ENCODE peak calls at places on chromosomes 12 and 14, in five cellular contexts. Y is breast epithelium; A is ascending aorta; M is CD8-positive, alpha-beta T cell; W is effector memory CD4-positive, alpha-beta T cell. U is an unnamed sample.

GRCh38 chr12:52975820-52976573 is 27.1 kb downstream of the KRT18 start:
- DNase-seq in W (no peak), Y (no peak), A (no peak), M (no peak), U (no peak)

GRCh38 chr12:76226956-76227355 is 121.3 kb downstream of the BBS10 start:
- DNase-seq in M (no peak), Y (no peak), A (no peak), W (no peak), U (no peak)

GRCh38 chr14:56797003-56797568 is 13.2 kb downstream of the OTX2 start:
- DNase-seq in Y (no peak), M (no peak), A (no peak), W (no peak), U (no peak)

GRCh38 chr14:74577247-74577947 is 34.6 kb downstream of the LTBP2 start:
- DNase-seq in A (no peak), M (no peak), Y (no peak), W (no peak), U (no peak)

GRCh38 chr12:122813310-122813713 is 21.9 kb upstream of the HIP1R start:
- DNase-seq in M (no peak), W (no peak), Y (no peak), A (no peak), U (no peak)

GRCh38 chr12:6541371-6542165 is 7.3 kb downstream of the GAPDH start:
- DNase-seq in W (no peak), Y (no peak), M (no peak), A (peak), U (no peak)

GRCh38 chr12:108856170-108856427 is 1.3 kb downstream of the SSH1 start:
- DNase-seq in W (no peak), Y (no peak), M (no peak), A (no peak), U (peak)

GRCh38 chr12:6062427-6063378 is 61.8 kb downstream of the VWF start:
- DNase-seq in Y (no peak), A (no peak), W (peak), M (peak), U (peak)

GRCh38 chr12:106493531-106493930 is 89.3 kb upstream of the RFX4 start:
- DNase-seq in M (no peak), Y (no peak), A (no peak), W (no peak), U (no peak)

GRCh38 chr14:29861996-29862395 is 65.7 kb downstream of the PRKD1 start:
- DNase-seq in W (no peak), Y (no peak), M (no peak), A (no peak), U (no peak)

GRCh38 chr14:98137626-98138025 is 1134.4 kb downstream of the BCL11B start:
- DNase-seq in A (no peak), Y (no peak), M (no peak), W (no peak), U (no peak)

GRCh38 chr14:95039259-95039992 is 117.9 kb downstream of the DICER1 start:
- DNase-seq in W (no peak), M (no peak), Y (no peak), A (no peak), U (no peak)

GRCh38 chr14:24189059-24189375 is 401 bp upstream of the IPO4 start:
- DNase-seq in A (no peak), M (no peak), Y (no peak), W (no peak), U (no peak)

GRCh38 chr14:104405566-104406226 is 173.9 kb upstream of the C14orf180 start:
- DNase-seq in M (no peak), W (no peak), Y (no peak), A (no peak), U (no peak)

GRCh38 chr12:57461326-57461903 is 1.8 kb downstream of the GLI1 start:
- DNase-seq in A (peak), M (no peak), W (no peak), Y (no peak), U (no peak)

GRCh38 chr12:66062280-66062605 is 68.3 kb downstream of the LLPH start:
- DNase-seq in W (no peak), Y (no peak), M (no peak), A (no peak), U (no peak)

GRCh38 chr12:102873077-102873476 is 44.0 kb downstream of the PAH start:
- DNase-seq in M (no peak), W (no peak), Y (no peak), A (no peak), U (no peak)

GRCh38 chr12:29414368-29414767 is 33.4 kb upstream of the ERGIC2 start:
- DNase-seq in W (no peak), Y (no peak), A (no peak), M (no peak), U (no peak)

GRCh38 chr14:100065942-100066574 is 836 bp downstream of the EVL start:
- DNase-seq in W (peak), M (peak), Y (no peak), A (no peak), U (no peak)

GRCh38 chr12:1173806-1174617 is 183.0 kb downstream of the ERC1 start:
- DNase-seq in M (no peak), W (no peak), A (no peak), Y (no peak), U (no peak)

GRCh38 chr12:64610660-64611429 is 550 bp downstream of the RASSF3 start:
- DNase-seq in M (peak), Y (no peak), W (peak), A (peak), U (no peak)

GRCh38 chr12:64824500-64825142 is at the start of gene TBC1D30:
- DNase-seq in A (no peak), W (no peak), Y (no peak), M (no peak), U (peak)

GRCh38 chr12:118055144-118055557 is 5.8 kb downstream of the WSB2 start:
- DNase-seq in Y (no peak), A (peak), M (peak), W (peak), U (no peak)

GRCh38 chr12:76158518-76159321 is 74.2 kb upstream of the NAP1L1 start:
- DNase-seq in M (peak), Y (no peak), A (peak), W (peak), U (no peak)

GRCh38 chr12:32002848-32003493 is 43.8 kb downstream of the RESF1 start:
- DNase-seq in W (no peak), A (no peak), Y (no peak), M (no peak), U (no peak)

GRCh38 chr12:1760566-1761382 is 59.6 kb upstream of the LRTM2 start:
- DNase-seq in Y (no peak), M (no peak), A (no peak), W (no peak), U (no peak)

GRCh38 chr14:105061428-105062047 is 3.7 kb downstream of the GPR132 start:
- DNase-seq in A (no peak), Y (no peak), W (peak), M (peak), U (no peak)

GRCh38 chr12:48279096-48279495 is 71.6 kb downstream of the ZNF641 start:
- DNase-seq in M (no peak), W (no peak), A (no peak), Y (no peak), U (no peak)

GRCh38 chr12:108317303-108318283 is 21.5 kb downstream of the CMKLR1 start:
- DNase-seq in Y (no peak), M (no peak), A (no peak), W (no peak), U (no peak)

GRCh38 chr14:45526715-45527549 is 273.9 kb upstream of the MIS18BP1 start:
- DNase-seq in A (no peak), M (no peak), Y (no peak), W (no peak), U (no peak)

GRCh38 chr14:75418779-75419768 is 8.7 kb upstream of the JDP2 start:
- DNase-seq in W (no peak), M (no peak), Y (no peak), A (no peak), U (no peak)

GRCh38 chr12:75505706-75506312 is 5.6 kb downstream of the KRR1 start:
- DNase-seq in W (no peak), A (no peak), M (no peak), Y (no peak), U (no peak)

GRCh38 chr12:57031228-57031670 is 14.9 kb upstream of the TAC3 start:
- DNase-seq in W (no peak), Y (no peak), A (no peak), M (no peak), U (no peak)

GRCh38 chr14:86942939-86943338 is 1050.0 kb downstream of the GALC start:
- DNase-seq in Y (no peak), W (no peak), A (no peak), M (no peak), U (no peak)

GRCh38 chr14:73209943-73210342 is 27.4 kb upstream of the PAPLN start:
- DNase-seq in M (no peak), W (no peak), A (no peak), Y (no peak), U (no peak)
- H3K27ac ChIP-seq in M (no peak), W (no peak), A (no peak), Y (no peak), U (no peak)

DNA sequence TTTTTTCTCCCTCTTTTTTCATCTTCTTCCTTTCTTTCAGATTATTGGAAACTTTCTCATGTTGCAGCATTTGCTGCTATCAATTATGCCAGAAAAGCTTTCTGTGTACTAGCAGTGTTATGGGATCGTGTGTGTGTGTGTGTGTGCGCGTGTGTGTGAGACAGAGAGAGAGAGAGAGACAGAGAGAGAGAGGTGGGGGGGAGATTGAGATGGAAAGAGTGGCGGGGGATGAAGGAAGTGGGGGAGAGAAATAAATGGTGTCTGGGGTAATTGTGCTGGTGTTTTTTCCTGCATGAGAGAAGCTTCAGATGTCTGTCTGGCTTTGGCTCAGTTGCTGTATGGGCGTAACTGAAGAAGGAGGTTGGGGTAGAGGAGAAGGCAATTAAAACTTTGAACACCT is 268.9 kb downstream of the RAD51B start:
- DNase-seq in A (no peak), Y (no peak), M (no peak), W (no peak), U (no peak)
- H3K27ac ChIP-seq in A (no peak), Y (no peak), M (no peak), W (no peak), U (no peak)

DNA sequence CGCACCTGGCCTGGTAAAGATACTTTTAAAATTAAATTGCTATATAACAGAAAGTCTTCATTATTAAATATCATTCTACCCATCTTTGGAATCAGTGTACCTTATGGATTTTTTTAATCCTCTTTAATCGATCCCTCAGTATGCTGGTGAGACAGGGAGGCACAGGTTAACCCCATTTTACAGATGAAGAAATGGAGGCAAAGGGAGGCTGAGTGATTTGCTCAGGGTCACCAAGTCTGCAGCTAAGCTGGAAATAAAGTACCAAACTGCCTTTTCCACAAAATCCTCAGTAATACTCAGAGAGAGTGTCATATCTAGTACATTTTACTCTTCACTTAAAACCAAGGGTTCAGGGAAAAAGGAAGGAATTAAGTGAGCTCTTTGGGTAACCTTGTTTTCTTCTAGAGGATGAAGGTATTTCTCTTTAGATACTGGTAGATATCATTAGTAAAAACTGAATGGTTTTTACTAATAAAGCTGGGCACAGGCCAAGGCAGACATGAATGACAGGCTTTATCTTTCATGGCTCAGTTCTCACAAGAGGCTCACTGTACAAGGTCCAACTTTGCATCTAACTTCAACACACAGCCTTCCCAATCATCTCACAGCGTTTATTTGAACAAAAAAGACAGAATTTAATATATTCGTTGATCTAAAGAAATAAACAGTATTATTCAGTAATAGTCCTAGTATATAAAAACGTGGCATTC is 35.3 kb upstream of the TTC7B start:
- DNase-seq in W (no peak), Y (no peak), A (no peak), M (no peak), U (no peak)
- H3K27ac ChIP-seq in W (no peak), Y (no peak), A (no peak), M (no peak), U (peak)

GRCh38 chr14:79476133-79476532 is 735.2 kb downstream of the DIO2 start:
- DNase-seq in W (no peak), Y (no peak), A (no peak), M (no peak), U (no peak)
- H3K27ac ChIP-seq in W (no peak), Y (no peak), A (no peak), M (no peak), U (no peak)

GRCh38 chr12:119693006-119693405 is 25.1 kb downstream of the PRKAB1 start:
- DNase-seq in Y (no peak), W (no peak), M (no peak), A (no peak), U (no peak)

GRCh38 chr12:119691202-119691846 is 23.4 kb downstream of the PRKAB1 start:
- DNase-seq in W (no peak), A (no peak), M (no peak), Y (no peak), U (no peak)

GRCh38 chr12:119694111-119694510 is 26.2 kb downstream of the PRKAB1 start:
- DNase-seq in W (no peak), M (no peak), Y (no peak), A (no peak), U (no peak)

GRCh38 chr12:119693511-119693910 is 25.6 kb downstream of the PRKAB1 start:
- DNase-seq in A (no peak), W (no peak), Y (no peak), M (no peak), U (no peak)

GRCh38 chr12:119692410-119692809 is 24.5 kb downstream of the PRKAB1 start:
- DNase-seq in A (no peak), M (no peak), Y (no peak), W (no peak), U (no peak)
- H3K27ac ChIP-seq in A (no peak), M (no peak), Y (peak), W (no peak), U (no peak)

DNA sequence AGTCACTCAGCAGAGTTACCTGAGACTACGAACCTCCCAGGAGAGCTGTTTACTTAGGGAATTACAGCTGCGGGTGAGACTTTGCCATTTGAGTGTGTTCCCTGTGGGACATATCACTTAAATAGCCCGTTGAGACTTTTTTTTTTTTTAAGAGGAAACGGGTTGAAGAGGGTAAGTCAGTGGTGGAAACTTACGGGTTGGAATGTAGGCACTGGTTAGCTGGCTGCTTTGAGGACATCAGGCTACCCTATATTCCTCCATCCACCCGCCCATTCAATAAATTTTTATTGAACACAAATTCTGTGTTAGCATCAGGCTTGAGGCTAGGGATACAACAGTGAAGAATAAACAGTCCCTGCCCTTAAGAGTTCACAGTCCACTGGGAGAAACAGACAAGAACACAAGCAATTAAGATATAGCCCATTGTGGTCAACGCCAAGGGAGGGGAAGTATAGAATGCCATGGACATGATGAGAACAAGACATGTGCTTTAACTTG is 88.1 kb upstream of the CPSF6 start:
- DNase-seq in A (no peak), Y (no peak), M (no peak), W (no peak), U (no peak)
- H3K27ac ChIP-seq in A (no peak), Y (no peak), M (no peak), W (no peak), U (no peak)

GRCh38 chr12:131775124-131775903 is 52.9 kb upstream of the MMP17 start:
- DNase-seq in Y (no peak), M (no peak), A (no peak), W (no peak), U (no peak)
- H3K27ac ChIP-seq in Y (no peak), M (no peak), A (no peak), W (no peak), U (no peak)